ENCODE peak calls at places on chromosomes 7 and 10, in nine cellular contexts. V is stimulated activated CD8-positive, alpha-beta memory T cell treated with anti-CD3 and anti-CD28 coated beads, Interleukin-7, amount 100 ng/mL, for 24 hours; H is stimulated activated CD4-positive, alpha-beta T cell treated with anti-CD3 and anti-CD28 coated beads, Interleukin-2, amount 100 ng/mL, for 48 hours; L is T-helper 1 cell; O is ACHN; I is BE2C; Z is GM12865; N is non-pigmented ciliary epithelial cell; A is prostate gland. D is an unnamed sample.

GRCh38 chr7:128954830-128955797 is 17.4 kb downstream of the IRF5 start:
- DNase-seq in V (no peak), H (no peak), L (no peak), O (no peak), I (peak; percentile 78), Z (peak; percentile 70), N (peak; percentile 30), A (no peak), D (no peak)

GRCh38 chr10:60186315-60187071 is 203.2 kb downstream of the ANK3 start:
- DNase-seq in V (no peak), H (no peak), L (no peak), O (no peak), I (no peak), Z (no peak), N (no peak), A (no peak), D (no peak)

GRCh38 chr7:15084368-15084767 is 181.8 kb upstream of the DGKB start:
- DNase-seq in V (no peak), H (no peak), L (no peak), O (no peak), I (no peak), Z (no peak), N (no peak), A (no peak), D (no peak)

GRCh38 chr10:665579-666091 is 23.8 kb downstream of the DIP2C start:
- DNase-seq in V (no peak), H (no peak), L (no peak), O (no peak), I (peak; percentile 55), Z (no peak), N (no peak), A (no peak), D (no peak)

GRCh38 chr10:71268247-71268691 is 50.8 kb upstream of the SLC29A3 start:
- DNase-seq in V (no peak), H (no peak), L (no peak), O (peak; percentile 24), I (peak; percentile 63), Z (no peak), N (no peak), A (no peak), D (no peak)

GRCh38 chr7:2937701-2938513 is 93.8 kb upstream of the GNA12 start:
- DNase-seq in V (no peak), H (no peak), L (no peak), O (no peak), I (no peak), Z (no peak), N (no peak), A (no peak), D (no peak)

GRCh38 chr10:48607356-48608278 is 2.7 kb upstream of the ARHGAP22 start:
- DNase-seq in V (no peak), H (no peak), L (no peak), O (no peak), I (no peak), Z (no peak), N (no peak), A (no peak), D (no peak)

GRCh38 chr7:45033261-45033930 is 33.4 kb downstream of the CCM2 start:
- DNase-seq in V (no peak), H (no peak), L (no peak), O (peak; percentile 61), I (no peak), Z (no peak), N (no peak), A (no peak), D (no peak)

GRCh38 chr7:158161194-158161593 is 426.4 kb downstream of the PTPRN2 start:
- DNase-seq in V (no peak), H (no peak), L (no peak), O (no peak), I (no peak), Z (no peak), N (no peak), A (no peak), D (no peak)

GRCh38 chr10:58385784-58386112 is 538 bp downstream of the TFAM start:
- DNase-seq in V (no peak), H (peak; percentile 23), L (no peak), O (peak; percentile 59), I (peak; percentile 32), Z (peak; percentile 18), N (no peak), A (peak; percentile 8), D (no peak)

GRCh38 chr10:22550732-22551131 is 163.6 kb downstream of the PIP4K2A start:
- DNase-seq in V (peak; percentile 55), H (peak; percentile 67), L (peak; percentile 52), O (peak; percentile 54), I (peak; percentile 78), Z (peak; percentile 62), N (no peak), A (no peak), D (no peak)